ENCODE peak calls at places on chromosomes 12 and 14, in four cellular contexts. X, C, I and Y are unnamed samples.

GRCh38 chr12:75812341-75813018 is 219.1 kb downstream of the PHLDA1 start:
- DNase-seq in I (no peak), C (peak; percentile 80), X (no peak), Y (peak; percentile 89)

GRCh38 chr12:96861656-96862055 is 45.4 kb upstream of the NEDD1 start:
- DNase-seq in C (no peak), X (no peak), I (no peak), Y (peak; percentile 50)

GRCh38 chr12:92021665-92022033 is 124.0 kb downstream of the BTG1 start:
- DNase-seq in C (no peak), X (no peak), I (no peak), Y (no peak)

GRCh38 chr14:95660550-95661515 is 25.4 kb upstream of the TCL1B start:
- DNase-seq in X (no peak), C (no peak), I (no peak), Y (no peak)

GRCh38 chr12:93000026-93000425 is 70.9 kb upstream of the EEA1 start:
- DNase-seq in I (no peak), C (no peak), X (no peak), Y (no peak)

GRCh38 chr14:76227450-76228050 is 75.8 kb downstream of the GPATCH2L start:
- DNase-seq in I (peak; percentile 78), X (no peak), C (peak; percentile 54), Y (no peak)

GRCh38 chr12:26648999-26649398 is 184.0 kb downstream of the ITPR2 start:
- DNase-seq in I (no peak), C (no peak), X (no peak), Y (no peak)

GRCh38 chr14:26191666-26192065 is 406.2 kb downstream of the NOVA1 start:
- DNase-seq in X (no peak), I (no peak), C (no peak), Y (no peak)

GRCh38 chr14:71582705-71583104 is 349.5 kb upstream of the RGS6 start:
- DNase-seq in C (peak; percentile 54), X (no peak), I (no peak), Y (peak; percentile 80)

GRCh38 chr14:64478634-64479250 is 13.4 kb downstream of the AKAP5 start:
- DNase-seq in X (no peak), I (peak; percentile 26), C (peak; percentile 52), Y (peak; percentile 47)
- TF ChIP-seq CTCF in X (peak; percentile 45), I (no peak), C (no peak), Y (peak; percentile 27)

DNA sequence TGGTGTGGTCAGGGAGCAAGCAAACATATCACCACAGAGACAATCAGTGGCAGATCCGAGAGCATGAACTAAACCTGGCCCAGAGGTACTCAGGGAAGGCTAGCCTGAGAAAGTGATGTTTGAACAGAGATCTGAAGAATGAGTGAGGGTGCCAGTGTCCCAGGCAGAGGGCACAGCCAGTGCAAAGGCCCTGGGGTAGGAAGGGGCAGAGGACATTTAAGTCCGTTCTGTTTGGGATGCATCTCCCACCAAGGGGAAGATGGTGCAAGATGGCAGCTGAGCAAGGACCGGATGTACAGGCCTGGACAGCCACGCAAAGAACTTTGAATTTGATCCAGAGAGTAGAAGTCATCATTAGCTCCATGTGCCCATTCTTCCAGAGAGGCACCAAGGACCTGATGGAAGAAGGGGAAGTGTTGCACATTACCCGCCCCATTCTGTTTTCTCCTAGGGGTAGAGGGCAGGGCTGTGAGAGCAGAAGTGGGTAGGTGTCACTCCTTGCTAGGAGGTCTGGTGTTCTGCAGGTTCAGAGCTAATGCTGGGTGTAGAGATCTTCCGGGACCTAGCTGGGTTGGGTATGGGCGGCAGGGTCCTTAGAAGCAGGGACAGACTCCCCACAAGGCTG is 3.9 kb downstream of the DTX1 start:
- DNase-seq in C (no peak), X (no peak), I (no peak), Y (no peak)
- H3K4me3 ChIP-seq in C (no peak overlapping the region), X (no peak overlapping the region), I (no peak overlapping the region), Y (no peak overlapping the region)

DNA sequence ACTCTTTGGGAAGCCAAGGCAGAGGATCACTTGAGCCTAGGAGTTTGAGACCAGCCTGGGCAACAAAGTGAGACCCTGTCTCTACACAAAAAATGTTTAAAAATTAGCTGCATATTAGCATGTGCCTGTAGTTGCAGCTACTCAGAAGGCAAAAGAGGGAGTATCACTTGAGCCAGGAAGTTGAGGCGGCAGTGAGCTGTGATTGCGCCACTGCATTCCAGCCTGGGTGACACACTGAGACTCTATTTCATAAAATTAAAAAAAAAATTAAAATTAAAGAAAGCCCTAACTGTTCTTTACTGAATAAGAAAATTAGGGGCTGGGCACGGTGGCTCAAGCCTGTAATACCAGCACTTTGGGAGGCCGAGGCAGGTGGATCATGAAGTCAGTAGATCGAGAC is 27.0 kb downstream of the SENP1 start:
- DNase-seq in I (peak; percentile 76), X (no peak), C (peak; percentile 59), Y (peak; percentile 6)
- TF ChIP-seq CTCF in I (no peak), X (no peak), C (no peak), Y (no peak)

GRCh38 chr14:41629876-41630275 is 23.2 kb downstream of the LRFN5 start:
- DNase-seq in C (no peak), X (no peak), I (no peak), Y (no peak)
- H3K4me3 ChIP-seq in C (no peak overlapping the region), X (no peak overlapping the region), I (no peak overlapping the region), Y (no peak overlapping the region)

GRCh38 chr12:69196302-69197288 is 42.8 kb upstream of the CPSF6 start:
- DNase-seq in I (peak; percentile 16), C (peak; percentile 5), X (no peak), Y (no peak)
- TF ChIP-seq CTCF in I (peak; percentile 29), C (peak; percentile 46), X (peak; percentile 49), Y (peak; percentile 35)